ENCODE peak calls at places on chromosome 1, in five cellular contexts. One of them, this sample, is unnamed.

GRCh38 chr1:184222561-184223157 is 164.2 kb upstream of the C1orf21 start:
- DNase-seq in GM12878: peak
- DNase-seq in HepG2: peak
- DNase-seq in HEK293T: peak
- DNase-seq in SK-N-SH: peak
- DNase-seq in this sample: peak

GRCh38 chr1:148362141-148362929 is 120.8 kb downstream of the PPIAL4G start:
- DNase-seq in GM12878: peak
- DNase-seq in HepG2: no peak
- DNase-seq in HEK293T: no peak
- DNase-seq in SK-N-SH: no peak
- DNase-seq in this sample: no peak

GRCh38 chr1:201702936-201703335 is 126.0 kb upstream of the IPO9 start:
- DNase-seq in GM12878: no peak
- DNase-seq in HepG2: no peak
- DNase-seq in HEK293T: no peak
- DNase-seq in SK-N-SH: peak
- DNase-seq in this sample: peak

GRCh38 chr1:147771216-147772125 is 11.1 kb upstream of the GJA5 start:
- DNase-seq in GM12878: no peak
- DNase-seq in HepG2: no peak
- DNase-seq in HEK293T: peak
- DNase-seq in SK-N-SH: no peak
- DNase-seq in this sample: no peak

GRCh38 chr1:50214764-50215163 is 106.0 kb downstream of the ELAVL4 start:
- DNase-seq in GM12878: no peak
- DNase-seq in HepG2: peak
- DNase-seq in HEK293T: no peak
- DNase-seq in SK-N-SH: no peak
- DNase-seq in this sample: no peak

GRCh38 chr1:36584874-36585759 is 102.4 kb upstream of the CSF3R start:
- DNase-seq in GM12878: no peak
- DNase-seq in HepG2: no peak
- DNase-seq in HEK293T: no peak
- DNase-seq in SK-N-SH: no peak
- DNase-seq in this sample: no peak

GRCh38 chr1:183693521-183693920 is 40.4 kb upstream of the APOBEC4 start:
- DNase-seq in GM12878: peak
- DNase-seq in HepG2: no peak
- DNase-seq in HEK293T: no peak
- DNase-seq in SK-N-SH: no peak
- DNase-seq in this sample: no peak

GRCh38 chr1:245154429-245155185 is at the start of gene KIF26B:
- DNase-seq in GM12878: no peak
- DNase-seq in HepG2: peak
- DNase-seq in HEK293T: peak
- DNase-seq in SK-N-SH: peak
- DNase-seq in this sample: peak

GRCh38 chr1:157154940-157155514 is 16.8 kb upstream of the ETV3 start:
- DNase-seq in GM12878: no peak
- DNase-seq in HepG2: peak
- DNase-seq in HEK293T: no peak
- DNase-seq in SK-N-SH: no peak
- DNase-seq in this sample: peak

GRCh38 chr1:244041475-244042100 is 9.5 kb upstream of the ZBTB18 start:
- DNase-seq in GM12878: no peak
- DNase-seq in HepG2: no peak
- DNase-seq in HEK293T: no peak
- DNase-seq in SK-N-SH: no peak
- DNase-seq in this sample: no peak

GRCh38 chr1:216750031-216750627 is 26.9 kb upstream of the ESRRG start:
- DNase-seq in GM12878: no peak
- DNase-seq in HepG2: peak
- DNase-seq in HEK293T: peak
- DNase-seq in SK-N-SH: peak
- DNase-seq in this sample: no peak

GRCh38 chr1:225755668-225756294 is 21.8 kb upstream of the SRP9 start:
- DNase-seq in GM12878: no peak
- DNase-seq in HepG2: no peak
- DNase-seq in HEK293T: no peak
- DNase-seq in SK-N-SH: no peak
- DNase-seq in this sample: no peak

GRCh38 chr1:117635805-117636204 is 30.0 kb downstream of the TENT5C start:
- DNase-seq in GM12878: no peak
- DNase-seq in HepG2: peak
- DNase-seq in HEK293T: no peak
- DNase-seq in SK-N-SH: no peak
- DNase-seq in this sample: no peak

GRCh38 chr1:215458084-215458483 is 109.0 kb upstream of the KCTD3 start:
- DNase-seq in GM12878: no peak
- DNase-seq in HepG2: no peak
- DNase-seq in HEK293T: no peak
- DNase-seq in SK-N-SH: no peak
- DNase-seq in this sample: no peak
- TF ChIP-seq FOXM1 in GM12878: no peak
- TF ChIP-seq FOXM1 in HepG2: no peak
- TF ChIP-seq FOXM1 in HEK293T: no peak
- TF ChIP-seq FOXM1 in SK-N-SH: no peak
- TF ChIP-seq FOXM1 in this sample: no peak

GRCh38 chr1:116511459-116512019 is 59.3 kb downstream of the CD58 start:
- DNase-seq in GM12878: no peak
- DNase-seq in HepG2: no peak
- DNase-seq in HEK293T: no peak
- DNase-seq in SK-N-SH: no peak
- DNase-seq in this sample: no peak

GRCh38 chr1:116508090-116508983 is 62.5 kb downstream of the CD58 start:
- DNase-seq in GM12878: no peak
- DNase-seq in HepG2: no peak
- DNase-seq in HEK293T: no peak
- DNase-seq in SK-N-SH: no peak
- DNase-seq in this sample: no peak

GRCh38 chr1:116510361-116510760 is 60.5 kb downstream of the CD58 start:
- DNase-seq in GM12878: no peak
- DNase-seq in HepG2: no peak
- DNase-seq in HEK293T: no peak
- DNase-seq in SK-N-SH: no peak
- DNase-seq in this sample: no peak

GRCh38 chr1:116506132-116507004 is 64.5 kb downstream of the CD58 start:
- DNase-seq in GM12878: no peak
- DNase-seq in HepG2: no peak
- DNase-seq in HEK293T: no peak
- DNase-seq in SK-N-SH: no peak
- DNase-seq in this sample: peak

DNA sequence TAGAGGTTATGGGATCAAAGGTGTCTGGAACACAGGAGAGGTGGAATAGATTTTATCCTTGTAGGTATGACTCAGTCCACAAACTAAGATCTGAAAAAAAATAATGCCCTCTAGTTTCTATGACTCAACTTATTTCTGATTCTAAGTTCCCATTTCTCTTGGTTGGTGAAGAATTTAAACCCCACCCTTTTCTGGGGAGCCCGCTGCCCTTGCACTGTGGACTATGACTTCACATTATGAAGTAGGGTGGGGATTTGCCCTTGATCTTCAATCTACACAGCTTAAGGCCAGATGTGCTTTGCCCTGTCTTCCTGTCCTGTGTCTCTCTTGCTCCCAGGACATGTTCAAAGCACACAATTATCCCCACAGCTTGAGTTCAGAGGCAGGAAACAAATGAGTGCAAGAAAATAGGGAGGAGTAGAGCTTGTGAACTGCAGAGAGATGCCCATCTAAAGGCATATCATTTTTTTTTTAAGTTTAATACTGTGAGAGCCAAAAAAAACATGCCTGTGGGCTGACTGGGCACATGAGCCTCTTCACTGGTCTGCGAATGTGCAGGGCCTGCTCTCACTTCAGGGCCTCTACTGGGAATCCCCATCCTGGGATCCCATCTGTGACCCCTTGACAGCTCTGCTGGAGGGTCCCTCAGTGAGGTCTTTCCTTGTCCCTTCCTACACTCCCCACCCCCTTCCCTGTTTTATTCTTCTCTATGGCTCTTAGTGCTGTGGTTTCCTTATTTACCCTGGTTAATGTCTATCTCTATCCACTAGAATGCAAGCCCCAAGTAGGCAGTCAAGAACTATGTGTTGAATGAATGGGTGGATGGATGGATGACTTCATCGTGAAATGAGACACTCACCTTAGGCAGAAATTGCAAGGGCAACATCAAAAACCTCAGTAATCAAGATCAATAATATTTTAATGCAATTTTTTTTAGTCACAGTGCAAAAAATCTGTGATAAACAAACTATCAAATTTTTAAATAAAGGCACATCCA is 61.5 kb downstream of the CD58 start:
- DNase-seq in GM12878: no peak
- DNase-seq in HepG2: peak
- DNase-seq in HEK293T: no peak
- DNase-seq in SK-N-SH: no peak
- DNase-seq in this sample: peak
- TF ChIP-seq FOXM1 in GM12878: no peak
- TF ChIP-seq FOXM1 in HepG2: no peak
- TF ChIP-seq FOXM1 in HEK293T: no peak
- TF ChIP-seq FOXM1 in SK-N-SH: peak
- TF ChIP-seq FOXM1 in this sample: no peak

GRCh38 chr1:48619529-48619928 is 147.5 kb upstream of the SPATA6 start:
- DNase-seq in GM12878: no peak
- DNase-seq in HepG2: no peak
- DNase-seq in HEK293T: peak
- DNase-seq in SK-N-SH: peak
- DNase-seq in this sample: peak
- TF ChIP-seq FOXM1 in GM12878: no peak
- TF ChIP-seq FOXM1 in HepG2: no peak
- TF ChIP-seq FOXM1 in HEK293T: no peak
- TF ChIP-seq FOXM1 in SK-N-SH: no peak
- TF ChIP-seq FOXM1 in this sample: no peak

DNA sequence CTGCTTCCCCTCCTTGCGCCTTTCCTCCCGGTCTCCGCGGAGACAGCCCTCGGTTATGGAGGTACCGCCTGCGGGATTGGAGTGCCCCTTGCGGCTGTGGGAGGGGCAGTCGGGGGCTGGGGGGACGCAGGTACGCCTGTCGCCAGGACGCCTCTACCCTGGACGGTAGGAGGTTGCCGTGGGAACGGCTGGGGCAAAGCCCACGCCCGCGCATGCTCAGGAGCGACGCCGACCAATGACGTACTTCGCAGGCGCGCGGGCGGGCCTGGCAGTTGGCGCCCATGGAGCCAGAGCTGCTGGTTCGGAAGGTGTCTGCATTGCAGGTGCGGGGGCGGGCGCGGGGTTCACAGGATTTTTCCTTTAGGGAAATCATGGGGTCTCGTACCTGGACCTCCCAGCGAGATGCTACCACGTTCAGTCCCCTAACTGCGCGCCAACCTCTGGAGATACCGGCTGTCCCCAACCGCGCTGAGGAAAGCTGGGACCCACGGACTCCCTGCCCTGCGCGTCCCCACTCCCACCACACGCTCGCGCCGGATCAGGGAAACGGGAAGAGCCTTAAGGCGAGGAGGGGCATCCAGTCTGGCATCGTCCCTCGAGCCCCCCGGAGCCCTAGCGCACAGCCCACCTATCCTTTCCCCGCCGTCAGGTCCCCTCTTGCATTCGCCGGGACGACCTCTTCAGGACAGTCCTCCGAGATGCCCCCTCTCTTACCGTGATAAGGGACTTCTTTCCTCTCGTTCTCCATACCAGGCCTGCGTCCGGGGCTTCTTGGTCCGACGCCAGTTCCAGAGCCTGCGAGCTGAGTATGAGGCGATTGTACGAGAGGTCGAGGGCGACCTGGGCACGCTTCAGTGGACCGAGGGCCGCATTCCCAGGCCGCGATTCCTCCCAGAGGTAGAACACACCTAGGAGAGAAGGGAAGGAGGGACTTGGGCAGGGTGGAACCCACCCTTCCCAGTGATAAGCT is at the start of gene IQCC:
- DNase-seq in GM12878: peak
- DNase-seq in HepG2: peak
- DNase-seq in HEK293T: peak
- DNase-seq in SK-N-SH: peak
- DNase-seq in this sample: peak
- TF ChIP-seq FOXM1 in GM12878: no peak
- TF ChIP-seq FOXM1 in HepG2: no peak
- TF ChIP-seq FOXM1 in HEK293T: no peak
- TF ChIP-seq FOXM1 in SK-N-SH: no peak
- TF ChIP-seq FOXM1 in this sample: no peak

DNA sequence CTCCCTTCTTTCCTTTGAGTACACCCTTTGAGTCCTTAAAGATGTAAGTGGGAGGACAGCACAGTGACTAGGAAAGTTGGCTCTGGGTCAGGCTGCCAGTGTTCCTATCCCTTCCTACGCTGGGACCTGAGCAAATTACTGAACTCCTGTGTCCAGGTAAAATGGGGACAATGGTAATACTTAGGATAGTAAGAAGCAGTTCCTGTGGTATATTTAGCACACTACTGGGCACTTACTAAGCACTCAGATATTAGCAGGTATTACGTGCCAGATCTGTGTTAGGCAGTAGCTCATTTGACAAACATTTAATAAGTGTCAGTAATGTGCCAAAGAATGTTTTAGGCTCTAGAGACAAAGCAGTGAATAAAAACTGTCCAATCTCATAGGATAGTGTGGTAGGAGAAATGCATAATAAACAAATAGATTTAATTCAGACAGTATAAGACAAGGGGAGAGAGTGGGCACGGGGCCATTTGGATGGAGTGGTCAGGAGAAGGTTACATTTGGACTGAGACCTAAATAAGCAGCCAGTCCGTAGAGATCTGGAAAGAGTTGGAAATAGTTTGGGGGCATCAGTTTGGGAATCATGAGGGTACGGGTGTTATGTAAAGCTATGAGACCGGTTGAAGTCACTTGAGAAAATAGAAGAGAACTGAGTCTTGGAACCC is 26.2 kb upstream of the ZFP69B start:
- DNase-seq in GM12878: no peak
- DNase-seq in HepG2: no peak
- DNase-seq in HEK293T: no peak
- DNase-seq in SK-N-SH: no peak
- DNase-seq in this sample: no peak
- TF ChIP-seq FOXM1 in GM12878: no peak
- TF ChIP-seq FOXM1 in HepG2: no peak
- TF ChIP-seq FOXM1 in HEK293T: no peak
- TF ChIP-seq FOXM1 in SK-N-SH: no peak
- TF ChIP-seq FOXM1 in this sample: no peak

DNA sequence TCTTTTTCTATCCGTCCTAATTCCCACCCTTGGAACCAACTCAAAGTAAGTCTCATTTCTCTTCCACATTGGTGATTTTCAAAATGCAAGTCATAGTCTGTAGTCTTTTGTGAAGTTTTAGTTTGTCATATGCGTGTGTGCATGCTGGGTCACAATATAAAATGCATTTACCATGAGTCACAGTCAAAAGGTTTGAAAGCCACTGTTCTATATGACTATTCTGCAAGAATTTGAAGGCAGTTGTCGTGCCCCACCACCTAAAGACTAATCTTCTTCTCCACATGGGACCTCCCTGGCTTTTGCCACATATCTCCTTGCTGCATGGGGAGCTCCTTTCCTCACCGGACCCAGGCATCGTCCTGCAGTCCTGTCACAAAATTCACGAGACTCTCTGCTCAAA is 1.6 kb downstream of the STPG1 start:
- DNase-seq in GM12878: no peak
- DNase-seq in HepG2: no peak
- DNase-seq in HEK293T: no peak
- DNase-seq in SK-N-SH: no peak
- DNase-seq in this sample: peak
- TF ChIP-seq FOXM1 in GM12878: no peak
- TF ChIP-seq FOXM1 in HepG2: no peak
- TF ChIP-seq FOXM1 in HEK293T: no peak
- TF ChIP-seq FOXM1 in SK-N-SH: no peak
- TF ChIP-seq FOXM1 in this sample: no peak

GRCh38 chr1:35560256-35561225 is 2.9 kb downstream of the NCDN start:
- DNase-seq in GM12878: no peak
- DNase-seq in HepG2: no peak
- DNase-seq in HEK293T: no peak
- DNase-seq in SK-N-SH: no peak
- DNase-seq in this sample: no peak
- TF ChIP-seq FOXM1 in GM12878: no peak
- TF ChIP-seq FOXM1 in HepG2: no peak
- TF ChIP-seq FOXM1 in HEK293T: no peak
- TF ChIP-seq FOXM1 in SK-N-SH: no peak
- TF ChIP-seq FOXM1 in this sample: no peak